ENCODE peak calls at places on chromosomes 2 and 18, in seven cellular contexts. S is NCI-H1092; N is HFFc6; J is T-helper 2 cell treated with Interferon-gamma antibody and Interleukin-4, amounts not matched to agents 5 μg/mL and 100 μg/mL, for 36 hours; V is type B pancreatic cell; D is activated effector memory CD4-positive, alpha-beta T cell treated with anti-CD3 and anti-CD28 coated beads, Interleukin-2, amount 50 U/mL, for 16 hours; F is germinal center. T is an unnamed sample.

GRCh38 chr2:134737671-134738070 is 18.9 kb upstream of the TMEM163 start:
- DNase-seq in S (no peak), N (no peak), J (no peak), V (no peak), D (no peak), F (no peak), T (no peak)

GRCh38 chr2:215003001-215003400 is 135.4 kb downstream of the ABCA12 start:
- DNase-seq in S (no peak), N (no peak), J (no peak), V (no peak), D (no peak), F (no peak), T (no peak)

GRCh38 chr2:65261676-65262075 is 34.0 kb downstream of the ACTR2 start:
- DNase-seq in S (no peak), N (peak), J (no peak), V (no peak), D (no peak), F (no peak), T (no peak)

GRCh38 chr18:58953627-58954026 is 89.0 kb downstream of the ZNF532 start:
- DNase-seq in S (peak), N (no peak), J (no peak), V (no peak), D (no peak), F (no peak), T (no peak)

GRCh38 chr2:162022290-162022945 is 51.6 kb downstream of the DPP4 start:
- DNase-seq in S (no peak), N (peak), J (no peak), V (no peak), D (no peak), F (no peak), T (no peak)

GRCh38 chr2:36965751-36966369 is 476 bp downstream of the STRN start:
- DNase-seq in S (no peak), N (no peak), J (peak), V (peak), D (peak), F (no peak), T (no peak)

GRCh38 chr18:39647627-39648502 is 2082.3 kb upstream of the CELF4 start:
- DNase-seq in S (no peak), N (peak), J (no peak), V (no peak), D (no peak), F (no peak), T (peak)

GRCh38 chr2:46780801-46781445 is 134.7 kb downstream of the MCFD2 start:
- DNase-seq in S (no peak), N (no peak), J (no peak), V (no peak), D (no peak), F (no peak), T (no peak)

GRCh38 chr18:867257-867656 is 37.4 kb upstream of the ADCYAP1 start:
- DNase-seq in S (no peak), N (no peak), J (no peak), V (no peak), D (no peak), F (no peak), T (no peak)

GRCh38 chr2:6692819-6693218 is 172.9 kb downstream of the CMPK2 start:
- DNase-seq in S (no peak), N (no peak), J (no peak), V (no peak), D (no peak), F (no peak), T (no peak)

GRCh38 chr2:67877281-67877680 is 185.5 kb downstream of the C1D start:
- DNase-seq in S (no peak), N (no peak), J (no peak), V (no peak), D (no peak), F (no peak), T (no peak)